ENCODE peak calls at places on chromosome 20, in ten cellular contexts. C, T, U, P, Y, G, A, M, Z and J are unnamed samples.

GRCh38 chr20:4740774-4741431 is 19.2 kb downstream of the PRND start:
- DNase-seq in Y (no peak), P (peak), A (peak), G (peak), T (peak), Z (no peak), M (peak), U (peak), C (peak), J (peak)

GRCh38 chr20:14775778-14776177 is 438.4 kb upstream of the FLRT3 start:
- DNase-seq in T (no peak), U (peak), G (no peak), Y (no peak), Z (peak), A (no peak), M (no peak), C (no peak), P (peak), J (no peak)

GRCh38 chr20:12941025-12941424 is 67.7 kb upstream of the SPTLC3 start:
- DNase-seq in U (no peak), Z (no peak), P (no peak), C (no peak), Y (no peak), G (no peak), T (no peak), M (no peak), A (no peak), J (no peak)

GRCh38 chr20:2946988-2947961 is 74.0 kb downstream of the PTPRA start:
- DNase-seq in C (no peak), G (peak), Y (peak), P (no peak), A (no peak), Z (no peak), M (peak), U (peak), T (no peak), J (no peak)

GRCh38 chr20:63957690-63958441 is 1.6 kb upstream of the UCKL1 start:
- DNase-seq in A (no peak), P (peak), Y (no peak), U (peak), T (peak), Z (no peak), M (peak), C (peak), G (no peak), J (no peak)

GRCh38 chr20:53488779-53489272 is 104.8 kb downstream of the ZNF217 start:
- DNase-seq in U (no peak), P (no peak), A (no peak), G (no peak), C (no peak), Y (no peak), T (no peak), Z (no peak), M (no peak), J (no peak)

GRCh38 chr20:47857142-47857993 is 72.1 kb upstream of the SULF2 start:
- DNase-seq in Z (peak), A (peak), T (no peak), Y (no peak), P (no peak), G (no peak), U (peak), C (peak), M (no peak), J (no peak)

GRCh38 chr20:45049904-45050471 is 50.9 kb downstream of the KCNS1 start:
- DNase-seq in C (peak), P (no peak), G (no peak), Y (peak), T (no peak), M (no peak), U (no peak), Z (no peak), A (no peak), J (no peak)

GRCh38 chr20:3995067-3995748 is 20.1 kb downstream of the RNF24 start:
- DNase-seq in Y (no peak), Z (no peak), U (no peak), A (no peak), C (no peak), P (no peak), T (no peak), M (peak), G (no peak), J (no peak)

GRCh38 chr20:44745560-44746366 is at the start of gene KCNK15:
- DNase-seq in C (no peak), P (peak), M (peak), Y (no peak), G (peak), U (peak), A (peak), T (no peak), Z (no peak), J (peak)

GRCh38 chr20:50242863-50243609 is 52.4 kb downstream of the CEBPB start:
- DNase-seq in A (no peak), U (no peak), Y (peak), T (peak), Z (peak), G (no peak), M (no peak), P (peak), C (no peak), J (no peak)

GRCh38 chr20:48283470-48284110 is 498.3 kb upstream of the SULF2 start:
- DNase-seq in U (peak), P (peak), C (no peak), T (peak), Y (peak), A (peak), Z (peak), M (peak), G (no peak), J (no peak)

GRCh38 chr20:13059398-13060136 is 50.8 kb downstream of the SPTLC3 start:
- DNase-seq in U (no peak), Z (no peak), A (no peak), T (no peak), Y (no peak), C (no peak), G (peak), M (no peak), P (no peak), J (no peak)

GRCh38 chr20:48898210-48898609 is 23.3 kb upstream of the ARFGEF2 start:
- DNase-seq in P (no peak), U (no peak), A (no peak), C (no peak), M (peak), Y (no peak), Z (no peak), T (no peak), G (no peak), J (no peak)

GRCh38 chr20:35561268-35561667 is 19.4 kb downstream of the ERGIC3 start:
- DNase-seq in G (peak), P (peak), C (peak), Z (no peak), T (no peak), Y (peak), A (no peak), U (peak), M (peak), J (no peak)

GRCh38 chr20:370977-371754 is 9.4 kb upstream of the TRIB3 start:
- DNase-seq in Y (no peak), G (no peak), U (no peak), P (no peak), Z (no peak), T (no peak), A (no peak), M (no peak), C (no peak), J (no peak)

GRCh38 chr20:21699216-21699508 is 6.3 kb upstream of the PAX1 start:
- DNase-seq in C (no peak), M (no peak), U (no peak), Z (no peak), A (no peak), Y (no peak), P (no peak), T (no peak), G (no peak), J (no peak)

GRCh38 chr20:41293269-41294037 is 24.1 kb downstream of the ZHX3 start:
- DNase-seq in U (no peak), M (peak), C (no peak), A (no peak), Y (no peak), P (no peak), Z (no peak), T (no peak), G (no peak), J (no peak)
- H3K27ac ChIP-seq in U (no peak), M (peak), C (no peak), A (peak), Y (peak), P (no peak), Z (no peak), T (no peak), G (no peak), J (no peak)

DNA sequence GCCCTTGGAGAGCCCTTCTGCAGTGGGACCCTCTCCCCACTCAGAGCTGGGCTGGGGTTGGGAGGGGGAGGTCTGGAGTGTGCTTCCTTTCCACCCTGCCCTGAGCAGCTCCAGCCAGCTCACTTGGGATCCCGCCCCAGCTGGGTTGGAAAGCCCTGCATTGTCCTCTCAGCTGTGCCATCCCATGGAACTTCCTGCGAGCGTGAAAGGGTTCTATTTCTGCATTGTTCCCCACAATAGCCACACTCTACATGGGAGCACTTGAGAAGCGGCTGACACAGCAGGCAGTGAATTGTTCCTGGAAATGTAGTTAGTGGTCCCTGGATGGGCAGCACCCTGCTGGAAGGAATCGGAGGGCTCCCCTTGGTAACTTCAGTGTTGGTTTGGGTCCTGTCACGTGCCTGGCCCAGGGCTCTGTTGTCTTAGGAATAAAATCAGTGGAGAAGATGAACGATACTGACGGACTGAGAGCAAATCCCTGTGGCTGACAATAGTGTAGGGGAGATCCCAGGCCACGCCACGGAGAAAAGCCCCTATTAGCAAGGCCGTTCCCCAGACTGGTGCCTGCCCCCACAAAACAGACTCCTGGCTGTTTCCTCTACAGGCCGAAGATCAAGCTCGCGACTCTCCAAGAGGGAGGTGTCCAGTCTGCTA is 18.7 kb downstream of the DNMT3B start:
- DNase-seq in Z (no peak), P (no peak), U (no peak), Y (peak), M (no peak), A (no peak), T (no peak), G (no peak), C (no peak), J (no peak)
- H3K27ac ChIP-seq in Z (no peak), P (no peak), U (no peak), Y (no peak), M (no peak), A (no peak), T (no peak), G (no peak), C (no peak), J (no peak)

DNA sequence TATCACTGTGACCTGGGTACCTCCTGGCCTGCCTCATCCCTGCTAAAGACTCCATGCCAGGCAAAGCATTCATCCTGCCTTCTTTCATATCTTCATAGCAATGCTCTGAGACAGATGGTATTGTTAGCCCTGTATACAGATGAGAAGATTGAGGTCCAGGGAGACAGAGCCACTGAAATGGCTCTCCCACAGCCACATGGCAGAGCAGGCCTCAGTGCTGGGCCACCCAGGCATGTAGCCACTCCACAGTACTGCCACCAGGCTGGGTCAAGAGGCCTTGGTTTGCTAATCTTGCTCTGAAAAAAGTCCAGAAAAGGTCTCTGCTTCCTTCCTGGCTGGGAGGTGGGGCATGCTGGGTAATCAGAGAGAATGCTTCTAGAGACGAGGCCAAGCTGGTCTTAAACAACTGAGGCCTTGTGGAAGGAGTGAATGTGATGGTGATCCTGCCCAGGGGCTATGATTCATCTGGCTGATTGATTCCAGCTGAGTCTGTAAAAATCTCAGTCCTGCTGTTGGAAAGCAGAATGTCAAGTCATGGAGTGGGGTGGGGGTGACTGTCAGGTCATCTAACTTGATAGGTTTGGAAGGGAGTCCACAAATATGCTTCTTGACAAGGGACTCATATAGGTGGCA is 29.8 kb downstream of the HM13 start:
- DNase-seq in A (no peak), C (no peak), M (peak), P (no peak), Z (peak), G (no peak), T (no peak), U (peak), Y (no peak), J (no peak)
- H3K27ac ChIP-seq in A (peak), C (no peak), M (peak), P (no peak), Z (peak), G (no peak), T (no peak), U (peak), Y (no peak), J (no peak)

GRCh38 chr20:62318411-62319345 is 15.9 kb downstream of the ADRM1 start:
- DNase-seq in Z (no peak), U (no peak), P (no peak), T (no peak), A (no peak), Y (no peak), G (no peak), C (no peak), M (no peak), J (no peak)
- H3K27ac ChIP-seq in Z (no peak), U (no peak), P (no peak), T (no peak), A (no peak), Y (no peak), G (no peak), C (no peak), M (no peak), J (no peak)

GRCh38 chr20:1943267-1944002 is 48.2 kb downstream of the SIRPA start:
- DNase-seq in Z (peak), A (peak), U (peak), P (peak), T (peak), Y (no peak), C (no peak), M (no peak), G (no peak), J (no peak)
- H3K27ac ChIP-seq in Z (peak), A (peak), U (peak), P (no peak), T (no peak), Y (no peak), C (no peak), M (no peak), G (no peak), J (no peak)